ENCODE peak calls at places on chromosome 16, in eight cellular contexts. K is K562; O is foreskin keratinocyte; N is fibroblast of lung; T is mucosa of descending colon; E is right lobe of liver; R is CD8-positive, alpha-beta T cell; X is astrocyte. H is an unnamed sample.
A peak's percentile ranks its signal among the peaks of the same experiment; 100 is the strongest.

GRCh38 chr16:66408181-66409048 is 18.7 kb upstream of the BEAN1 start:
- DNase-seq in K (no peak), O (peak; percentile 92), N (peak; percentile 59), T (no peak), E (no peak), R (no peak), X (peak; percentile 83), H (no peak)

GRCh38 chr16:89958068-89958467 is 9.5 kb downstream of the DEF8 start:
- DNase-seq in K (peak; percentile 75), O (no peak), N (peak; percentile 14), T (no peak), E (no peak), R (no peak), X (no peak), H (peak; percentile 65)

GRCh38 chr16:24844101-24845030 is 1.4 kb upstream of the SLC5A11 start:
- DNase-seq in K (peak; percentile 91), O (no peak), N (no peak), T (no peak), E (no peak), R (no peak), X (peak; percentile 20), H (no peak)

GRCh38 chr16:87761020-87761506 is 4.7 kb downstream of the KLHDC4 start:
- DNase-seq in K (peak; percentile 46), O (no peak), N (no peak), T (no peak), E (no peak), R (no peak), X (no peak), H (no peak)

GRCh38 chr16:88552815-88553214 is 17.4 kb upstream of the ZC3H18 start:
- DNase-seq in K (no peak), O (no peak), N (no peak), T (no peak), E (no peak), R (no peak), X (no peak), H (no peak)

GRCh38 chr16:49520684-49521083 is 147.1 kb downstream of the C16orf78 start:
- DNase-seq in K (no peak), O (no peak), N (no peak), T (peak; percentile 17), E (no peak), R (no peak), X (no peak), H (no peak)

GRCh38 chr16:88924834-88925539 is 52.0 kb downstream of the CBFA2T3 start:
- DNase-seq in K (peak; percentile 55), O (peak; percentile 66), N (peak; percentile 59), T (no peak), E (no peak), R (no peak), X (peak; percentile 62), H (no peak)

GRCh38 chr16:54106078-54106477 is 180.5 kb downstream of the IRX3 start:
- DNase-seq in K (no peak), O (no peak), N (no peak), T (no peak), E (no peak), R (no peak), X (no peak), H (no peak)

GRCh38 chr16:726438-727290 is at the start of the genes CCDC78 and HAGHL:
- DNase-seq in K (peak; percentile 89), O (no peak), N (peak; percentile 40), T (peak; percentile 85), E (no peak), R (peak; percentile 66), X (no peak), H (peak; percentile 75)

GRCh38 chr16:57138281-57138935 is 46.0 kb downstream of the CPNE2 start:
- DNase-seq in K (no peak), O (no peak), N (no peak), T (no peak), E (no peak), R (no peak), X (no peak), H (no peak)

GRCh38 chr16:10587622-10588021 is 7.2 kb upstream of the EMP2 start:
- DNase-seq in K (no peak), O (no peak), N (no peak), T (no peak), E (no peak), R (no peak), X (no peak), H (no peak)

GRCh38 chr16:22300427-22301071 is 3.3 kb downstream of the POLR3E start:
- DNase-seq in K (peak; percentile 40), O (peak; percentile 31), N (peak; percentile 67), T (no peak), E (peak; percentile 79), R (peak; percentile 14), X (peak; percentile 26), H (peak; percentile 61)

GRCh38 chr16:63787014-63787413 is 1334.8 kb downstream of the CDH11 start:
- DNase-seq in K (no peak), O (no peak), N (peak; percentile 1), T (no peak), E (no peak), R (no peak), X (no peak), H (no peak)

GRCh38 chr16:69107311-69107962 is 2.0 kb downstream of the HAS3 start:
- DNase-seq in K (no peak), O (no peak), N (peak; percentile 15), T (peak; percentile 74), E (no peak), R (no peak), X (no peak), H (peak; percentile 67)

GRCh38 chr16:89512453-89512852 is 4.2 kb downstream of the SPG7 start:
- DNase-seq in K (no peak), O (no peak), N (no peak), T (no peak), E (no peak), R (no peak), X (no peak), H (no peak)

GRCh38 chr16:525520-526180 is 1.9 kb upstream of the CAPN15 start:
- DNase-seq in K (peak; percentile 41), O (peak; percentile 87), N (peak; percentile 75), T (no peak), E (no peak), R (peak; percentile 26), X (peak; percentile 86), H (no peak)

GRCh38 chr16:3780570-3780969 is 63.2 kb upstream of the TRAP1 start:
- DNase-seq in K (no peak), O (peak; percentile 4), N (peak; percentile 41), T (no peak), E (no peak), R (no peak), X (no peak), H (no peak)

GRCh38 chr16:50859628-50860360 is 117.9 kb downstream of the CYLD start:
- DNase-seq in K (peak; percentile 44), O (no peak), N (no peak), T (no peak), E (no peak), R (no peak), X (no peak), H (no peak)

GRCh38 chr16:81190667-81191066 is 47.8 kb upstream of the BCO1 start:
- DNase-seq in K (no peak), O (no peak), N (peak; percentile 19), T (no peak), E (no peak), R (no peak), X (no peak), H (no peak)

DNA sequence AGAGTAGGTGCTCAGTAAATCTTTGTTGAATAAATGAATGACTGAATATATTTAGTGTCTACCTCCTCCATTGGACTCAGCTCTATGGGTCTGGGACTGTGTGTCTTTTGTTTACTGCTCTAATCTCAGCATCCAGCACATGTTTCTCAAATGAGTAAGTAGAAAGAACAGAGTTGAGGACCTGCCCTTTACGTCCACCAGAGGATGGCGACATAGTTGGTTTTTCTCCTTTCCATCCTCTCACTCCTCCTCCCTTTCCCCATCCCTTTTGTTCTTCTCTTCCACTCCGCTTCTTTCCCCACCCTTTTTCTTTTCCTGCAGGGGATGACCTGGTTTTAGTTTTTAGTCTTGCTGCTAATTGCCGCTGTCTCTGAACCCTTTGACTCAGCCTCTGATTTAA is 12.1 kb upstream of the CHP2 start:
- DNase-seq in K (no peak), O (no peak), N (no peak), T (no peak), E (no peak), R (no peak), X (no peak), H (no peak)
- TF ChIP-seq CTCF in K (peak; percentile 17), O (peak; percentile 30), N (no peak), T (no peak), E (no peak), R (no peak), X (no peak), H (no peak)

GRCh38 chr16:30951785-30952184 is 2.9 kb downstream of the ORAI3 start:
- DNase-seq in K (no peak), O (no peak), N (peak; percentile 91), T (no peak), E (peak; percentile 93), R (no peak), X (peak; percentile 48), H (no peak)
- H3K4me1 ChIP-seq in K (peaks cover 64% of the 10 kb centered on the region), O (peaks cover 4% of the 10 kb centered on the region), N (peaks cover 24% of the 10 kb centered on the region), T (peaks cover 19% of the 10 kb centered on the region), E (no peaks in the 10 kb centered on the region), R (peaks cover 27% of the 10 kb centered on the region), X (peaks cover 19% of the 10 kb centered on the region), H (peaks cover 51% of the 10 kb centered on the region)

GRCh38 chr16:85454171-85454883 is 158.8 kb upstream of the GSE1 start:
- DNase-seq in K (no peak), O (no peak), N (peak; percentile 55), T (no peak), E (no peak), R (no peak), X (no peak), H (no peak)
- TF ChIP-seq CTCF in K (peak; percentile 10), O (no peak), N (no peak), T (no peak), E (no peak), R (no peak), X (no peak), H (no peak)

GRCh38 chr16:2712063-2712441 is 8.0 kb downstream of the PRSS27 start:
- DNase-seq in K (no peak), O (no peak), N (no peak), T (no peak), E (no peak), R (no peak), X (no peak), H (no peak)

GRCh38 chr16:2709588-2709984 is 10.4 kb downstream of the PRSS27 start:
- DNase-seq in K (no peak), O (no peak), N (no peak), T (no peak), E (no peak), R (no peak), X (no peak), H (no peak)

GRCh38 chr16:2710021-2710710 is 9.9 kb downstream of the PRSS27 start:
- DNase-seq in K (no peak), O (no peak), N (no peak), T (no peak), E (no peak), R (no peak), X (no peak), H (no peak)

GRCh38 chr16:2711370-2712062 is 8.5 kb downstream of the PRSS27 start:
- DNase-seq in K (no peak), O (no peak), N (no peak), T (no peak), E (no peak), R (no peak), X (no peak), H (no peak)

DNA sequence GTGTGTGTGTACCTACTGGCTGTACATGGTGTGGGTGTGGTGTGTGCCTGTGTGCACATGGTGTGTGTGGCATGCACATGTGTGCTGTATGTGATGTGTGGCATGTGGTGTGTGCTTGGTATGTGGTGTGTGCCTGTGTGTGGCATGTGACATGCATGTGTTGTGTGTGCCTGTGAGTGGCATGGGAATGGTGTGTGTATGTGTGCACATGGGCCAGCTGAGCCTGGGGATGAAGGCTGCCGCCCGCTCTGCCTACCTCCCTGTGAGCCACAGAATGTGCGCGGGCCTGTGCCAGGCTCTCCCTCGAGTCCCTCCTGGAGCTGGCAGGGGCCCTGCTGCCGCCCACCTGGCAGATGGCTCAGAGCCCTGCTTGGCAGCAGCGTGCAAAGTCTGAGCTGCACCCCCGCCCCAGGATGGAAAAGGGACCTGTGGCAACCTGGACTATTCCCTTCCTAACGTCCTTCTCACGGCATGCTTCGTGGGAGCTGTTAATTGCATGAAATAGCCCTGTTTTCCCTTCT is 9.3 kb downstream of the PRSS27 start:
- DNase-seq in K (no peak), O (no peak), N (peak; percentile 1), T (peak; percentile 45), E (no peak), R (no peak), X (no peak), H (no peak)
- H3K4me1 ChIP-seq in K (peaks cover 49% of the 10 kb centered on the region), O (no peaks in the 10 kb centered on the region), N (no peaks in the 10 kb centered on the region), T (peaks cover 4% of the 10 kb centered on the region), E (no peaks in the 10 kb centered on the region), R (peaks cover 2% of the 10 kb centered on the region), X (no peaks in the 10 kb centered on the region), H (peaks cover 3% of the 10 kb centered on the region)